ENCODE peak calls at places on chromosome 19, in six cellular contexts. Y is HCT116, A is H1, T is tibial nerve, I is Peyer's patch, E is ovary. D is an unnamed sample.

GRCh38 chr19:36169084-36169760 is 17.0 kb upstream of the COX7A1 start:
- DNase-seq in Y (no peak), A (no peak), T (no peak), I (peak), E (no peak), D (no peak)

GRCh38 chr19:45075215-45076028 is 856 bp downstream of the ZNF296 start:
- DNase-seq in Y (peak), A (peak), T (no peak), I (peak), E (no peak), D (peak)

GRCh38 chr19:53868892-53869804 is 1.5 kb downstream of the MYADM start:
- DNase-seq in Y (peak), A (peak), T (peak), I (peak), E (peak), D (peak)

GRCh38 chr19:39325778-39326680 is 5.4 kb upstream of the LRFN1 start:
- DNase-seq in Y (peak), A (no peak), T (no peak), I (no peak), E (no peak), D (no peak)

GRCh38 chr19:55304279-55304978 is 20.6 kb downstream of the BRSK1 start:
- DNase-seq in Y (no peak), A (peak), T (no peak), I (peak), E (peak), D (no peak)

GRCh38 chr19:48170817-48171347 is 402 bp downstream of the ZSWIM9 start:
- DNase-seq in Y (no peak), A (no peak), T (no peak), I (no peak), E (no peak), D (no peak)

GRCh38 chr19:51948979-51949378 is 21.7 kb downstream of the ZNF613 start:
- DNase-seq in Y (no peak), A (no peak), T (no peak), I (no peak), E (peak), D (no peak)

GRCh38 chr19:29154163-29154562 is 58.8 kb downstream of the UQCRFS1 start:
- DNase-seq in Y (no peak), A (no peak), T (no peak), I (no peak), E (no peak), D (no peak)

GRCh38 chr19:45078390-45079062 is 534 bp upstream of the GEMIN7 start:
- DNase-seq in Y (no peak), A (no peak), T (no peak), I (no peak), E (no peak), D (no peak)

GRCh38 chr19:56109216-56109615 is 11.9 kb downstream of the ZNF787 start:
- DNase-seq in Y (no peak), A (no peak), T (no peak), I (no peak), E (no peak), D (no peak)

GRCh38 chr19:7417671-7418324 is 69.1 kb downstream of the ARHGEF18 start:
- DNase-seq in Y (no peak), A (no peak), T (no peak), I (no peak), E (no peak), D (no peak)

GRCh38 chr19:45901432-45901903 is 945 bp downstream of the MYPOP start:
- DNase-seq in Y (no peak), A (no peak), T (no peak), I (peak), E (peak), D (peak)

GRCh38 chr19:5170329-5170745 is 170.3 kb downstream of the PTPRS start:
- DNase-seq in Y (no peak), A (peak), T (no peak), I (peak), E (no peak), D (no peak)

GRCh38 chr19:48660854-48661731 is 11.7 kb downstream of the NTN5 start:
- DNase-seq in Y (peak), A (peak), T (peak), I (peak), E (peak), D (peak)

GRCh38 chr19:33394006-33394722 is 20.7 kb downstream of the CEBPG start:
- DNase-seq in Y (no peak), A (no peak), T (peak), I (peak), E (peak), D (peak)

GRCh38 chr19:46728208-46728607 is 11.3 kb upstream of the PRKD2 start:
- DNase-seq in Y (no peak), A (no peak), T (no peak), I (no peak), E (peak), D (no peak)

GRCh38 chr19:28493881-28494280 is 719.1 kb downstream of the UQCRFS1 start:
- DNase-seq in Y (no peak), A (no peak), T (no peak), I (no peak), E (no peak), D (no peak)

GRCh38 chr19:33063356-33064116 is 1.2 kb downstream of the RHPN2 start:
- DNase-seq in Y (no peak), A (peak), T (no peak), I (peak), E (peak), D (peak)

GRCh38 chr19:571127-571974 is 1.0 kb upstream of the BSG start:
- DNase-seq in Y (no peak), A (peak), T (no peak), I (peak), E (peak), D (no peak)

GRCh38 chr19:49556412-49557398 is 23.7 kb downstream of the NOSIP start:
- DNase-seq in Y (no peak), A (peak), T (no peak), I (peak), E (no peak), D (no peak)

GRCh38 chr19:14479309-14479984 is 4.3 kb upstream of the PTGER1 start:
- DNase-seq in Y (no peak), A (no peak), T (no peak), I (no peak), E (no peak), D (no peak)

GRCh38 chr19:6738726-6739389 is 622 bp upstream of the TRIP10 start:
- DNase-seq in Y (no peak), A (peak), T (no peak), I (peak), E (peak), D (peak)

GRCh38 chr19:31616031-31616430 is 266.8 kb upstream of the TSHZ3 start:
- DNase-seq in Y (no peak), A (no peak), T (no peak), I (no peak), E (no peak), D (no peak)

GRCh38 chr19:54168174-54168917 is 4.6 kb downstream of the TMC4 start:
- DNase-seq in Y (peak), A (peak), T (peak), I (peak), E (peak), D (peak)

GRCh38 chr19:35755160-35755549 is 1.7 kb downstream of the HSPB6 start:
- DNase-seq in Y (no peak), A (no peak), T (no peak), I (no peak), E (no peak), D (no peak)

GRCh38 chr19:32330149-32330548 is 15.3 kb upstream of the ZNF507 start:
- DNase-seq in Y (no peak), A (no peak), T (no peak), I (no peak), E (no peak), D (no peak)

GRCh38 chr19:17248011-17248776 is 2.5 kb upstream of the NR2F6 start:
- DNase-seq in Y (no peak), A (peak), T (no peak), I (peak), E (no peak), D (no peak)

GRCh38 chr19:5436101-5436947 is 18.9 kb upstream of the ZNRF4 start:
- DNase-seq in Y (no peak), A (peak), T (no peak), I (no peak), E (no peak), D (no peak)

GRCh38 chr19:4730740-4731171 is 7.1 kb upstream of the DPP9 start:
- DNase-seq in Y (peak), A (peak), T (no peak), I (peak), E (no peak), D (no peak)

GRCh38 chr19:17332677-17333581 is 1.7 kb downstream of the ANO8 start:
- DNase-seq in Y (peak), A (peak), T (no peak), I (no peak), E (no peak), D (no peak)

GRCh38 chr19:575527-576506 is 3.4 kb downstream of the BSG start:
- DNase-seq in Y (no peak), A (no peak), T (no peak), I (no peak), E (peak), D (no peak)

GRCh38 chr19:49355890-49356289 is 6.3 kb downstream of the TEAD2 start:
- DNase-seq in Y (no peak), A (no peak), T (no peak), I (no peak), E (no peak), D (no peak)

GRCh38 chr19:50870417-50871089 is 2.7 kb upstream of the KLK2 start:
- DNase-seq in Y (no peak), A (peak), T (no peak), I (no peak), E (no peak), D (no peak)

GRCh38 chr19:50654882-50655281 is 5.6 kb downstream of the C19orf81 start:
- DNase-seq in Y (no peak), A (no peak), T (no peak), I (no peak), E (no peak), D (no peak)

GRCh38 chr19:28535352-28535775 is 677.6 kb downstream of the UQCRFS1 start:
- DNase-seq in Y (no peak), A (no peak), T (no peak), I (no peak), E (no peak), D (no peak)

GRCh38 chr19:18172331-18173053 is 1.1 kb upstream of the IFI30 start:
- DNase-seq in Y (no peak), A (no peak), T (no peak), I (no peak), E (no peak), D (no peak)

GRCh38 chr19:2627855-2628254 is 74.6 kb downstream of the GNG7 start:
- DNase-seq in Y (no peak), A (no peak), T (no peak), I (no peak), E (no peak), D (no peak)

GRCh38 chr19:2625434-2625833 is 77.1 kb downstream of the GNG7 start:
- DNase-seq in Y (no peak), A (no peak), T (no peak), I (peak), E (no peak), D (no peak)

GRCh38 chr19:2627319-2627829 is 75.1 kb downstream of the GNG7 start:
- DNase-seq in Y (peak), A (no peak), T (peak), I (peak), E (peak), D (peak)

GRCh38 chr19:2623743-2624142 is 78.8 kb downstream of the GNG7 start:
- DNase-seq in Y (no peak), A (no peak), T (no peak), I (peak), E (no peak), D (no peak)

GRCh38 chr19:2624537-2625091 is 77.9 kb downstream of the GNG7 start:
- DNase-seq in Y (no peak), A (peak), T (no peak), I (peak), E (no peak), D (no peak)
- TF ChIP-seq CTCF in Y (peak), A (peak), T (no peak), I (no peak), E (no peak), D (no peak)

GRCh38 chr19:42197375-42197817 is 20.1 kb downstream of the DEDD2 start:
- DNase-seq in Y (no peak), A (no peak), T (no peak), I (peak), E (no peak), D (no peak)
- H3K4me3 ChIP-seq in Y (no peak), A (no peak), T (no peak), I (no peak), E (no peak), D (no peak)

GRCh38 chr19:10321874-10322835 is 6.3 kb upstream of the FDX2 start:
- DNase-seq in Y (no peak), A (no peak), T (no peak), I (peak), E (no peak), D (no peak)
- TF ChIP-seq POLR2A in Y (no peak), A (no peak), T (no peak), I (no peak), E (no peak), D (no peak)

GRCh38 chr19:40528533-40529092 is 48.1 kb upstream of the SHKBP1 start:
- DNase-seq in Y (no peak), A (no peak), T (no peak), I (no peak), E (no peak), D (no peak)

GRCh38 chr19:40528078-40528477 is 48.6 kb upstream of the SHKBP1 start:
- DNase-seq in Y (no peak), A (no peak), T (no peak), I (no peak), E (no peak), D (no peak)

GRCh38 chr19:40529093-40529954 is 47.3 kb upstream of the SHKBP1 start:
- DNase-seq in Y (peak), A (peak), T (peak), I (peak), E (peak), D (peak)

GRCh38 chr19:40533508-40533907 is 43.2 kb upstream of the SHKBP1 start:
- DNase-seq in Y (no peak), A (no peak), T (no peak), I (no peak), E (no peak), D (no peak)

GRCh38 chr19:40530091-40530901 is 46.4 kb upstream of the SHKBP1 start:
- DNase-seq in Y (no peak), A (peak), T (no peak), I (no peak), E (peak), D (no peak)
- TF ChIP-seq CTCF in Y (peak), A (peak), T (peak), I (no peak), E (no peak), D (no peak)

DNA sequence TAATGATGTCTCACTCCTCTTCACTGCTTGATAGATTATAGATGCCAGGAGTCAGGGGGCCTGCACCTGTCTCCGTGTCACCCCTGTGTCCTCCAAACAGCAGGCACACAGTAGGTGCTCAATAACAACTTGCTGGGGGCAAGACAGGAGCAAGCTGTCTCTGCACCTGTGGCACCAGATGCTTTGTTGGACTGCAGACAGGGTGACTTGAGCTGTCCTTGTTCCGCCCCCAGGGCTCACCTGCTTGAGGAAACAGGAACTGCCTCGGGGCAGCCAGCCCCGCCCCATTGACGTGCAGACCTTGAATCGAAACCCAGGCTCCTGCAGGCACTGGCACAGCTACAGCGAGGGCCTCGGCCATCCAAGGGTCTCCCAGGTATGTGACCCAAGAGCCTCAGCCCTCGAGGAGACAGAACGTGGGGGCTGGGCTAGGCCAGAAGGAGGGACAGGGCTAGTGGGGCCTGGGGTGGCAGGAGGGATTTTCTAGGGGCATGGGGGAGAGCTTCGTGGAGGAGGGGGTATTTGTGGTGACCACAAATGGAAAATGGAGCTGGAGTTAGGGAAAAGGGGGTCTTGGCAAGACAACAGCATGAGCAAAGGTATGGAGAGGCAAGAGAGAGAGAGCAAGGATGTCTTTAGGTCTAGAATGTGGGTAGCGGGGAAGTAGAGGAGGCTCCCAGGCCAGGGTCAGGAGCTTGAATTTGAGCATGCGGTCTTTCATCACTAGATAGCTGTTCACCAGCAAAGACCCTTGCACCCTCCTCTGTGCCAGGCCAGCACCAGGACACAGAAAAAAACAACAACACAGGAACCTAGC is at the start of gene HSH2D:
- DNase-seq in Y (peak), A (peak), T (no peak), I (peak), E (no peak), D (no peak)
- H3K4me3 ChIP-seq in Y (peak), A (no peak), T (no peak), I (peak), E (no peak), D (no peak)

DNA sequence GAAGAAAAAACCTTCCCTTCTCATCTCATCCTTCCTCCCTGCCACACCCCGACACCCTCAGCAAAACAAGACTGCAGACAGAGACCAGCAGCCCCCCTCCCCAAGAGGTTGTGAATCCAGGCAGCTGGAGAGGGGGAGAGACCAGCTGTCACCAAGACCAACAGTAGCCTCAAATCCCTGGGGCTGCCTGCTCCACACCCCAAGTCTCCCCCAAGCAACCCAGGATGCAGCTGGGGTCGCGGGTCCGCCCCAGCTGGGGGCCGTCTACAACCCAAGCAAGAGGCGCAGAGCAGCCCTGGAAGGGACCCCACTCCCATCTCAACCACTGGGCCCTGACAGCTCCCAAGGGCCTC is 7.1 kb downstream of the KLF16 start:
- DNase-seq in Y (no peak), A (peak), T (no peak), I (no peak), E (no peak), D (no peak)
- TF ChIP-seq POLR2A in Y (no peak), A (no peak), T (no peak), I (no peak), E (no peak), D (no peak)

GRCh38 chr19:11378319-11379189 is 4.1 kb downstream of the SWSAP1 start:
- DNase-seq in Y (no peak), A (peak), T (no peak), I (peak), E (peak), D (no peak)
- TF ChIP-seq CTCF in Y (peak), A (peak), T (peak), I (peak), E (peak), D (no peak)

DNA sequence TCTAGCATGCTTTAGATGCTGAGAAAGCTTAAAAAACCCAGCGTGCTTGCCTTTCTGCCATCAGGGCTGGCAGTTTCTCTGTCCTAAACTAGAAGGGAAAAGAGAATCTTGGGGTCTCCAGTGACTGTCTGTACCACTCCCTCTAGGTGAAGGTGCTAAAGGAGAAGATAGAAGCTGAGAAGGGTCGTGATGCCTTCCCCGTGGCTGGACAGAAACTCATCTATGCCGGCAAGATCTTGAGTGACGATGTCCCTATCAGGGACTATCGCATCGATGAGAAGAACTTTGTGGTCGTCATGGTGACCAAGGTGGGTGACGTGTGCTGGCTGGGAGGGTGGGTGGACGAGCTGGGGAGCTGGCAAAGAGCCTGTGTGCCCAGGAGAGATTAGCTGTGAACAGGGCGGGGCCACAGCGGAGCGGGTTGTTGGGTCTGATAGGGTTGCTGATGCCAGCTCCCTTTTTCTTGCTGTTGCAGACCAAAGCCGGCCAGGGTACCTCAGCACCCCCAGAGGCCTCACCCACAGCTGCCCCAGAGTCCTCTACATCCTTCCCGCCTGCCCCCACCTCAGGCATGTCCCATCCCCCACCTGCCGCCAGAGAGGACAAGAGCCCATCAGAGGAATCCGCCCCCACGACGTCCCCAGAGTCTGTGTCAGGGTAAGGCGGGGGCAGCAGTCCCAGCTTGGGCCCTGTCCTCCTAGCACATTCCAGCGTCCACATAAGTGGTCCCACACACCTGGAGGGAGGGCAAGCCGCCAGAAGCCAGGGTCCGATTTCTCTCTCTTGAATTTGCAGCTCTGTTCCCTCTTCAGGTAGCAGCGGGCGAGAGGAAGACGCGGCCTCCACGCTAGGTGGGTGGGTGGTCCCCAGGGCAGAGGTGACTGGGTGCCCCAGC is 2.3 kb downstream of the RAD23A start:
- DNase-seq in Y (no peak), A (no peak), T (no peak), I (no peak), E (no peak), D (no peak)
- H3K4me3 ChIP-seq in Y (no peak), A (no peak), T (no peak), I (no peak), E (no peak), D (no peak)

D was measured in lower leg skin.